ENCODE peak calls at places on chromosomes 16 and 17, in four cellular contexts. N is tibial nerve, X is spleen, B is H54. A is an unnamed sample.
A peak's percentile ranks its signal among the peaks of the same experiment; 100 is the strongest.

GRCh38 chr17:8060274-8060673 is 21.4 kb downstream of the ALOX15B start:
- DNase-seq in N (peak; percentile 89), B (no peak), X (peak; percentile 51), A (no peak)

GRCh38 chr17:33908363-33909064 is 346.6 kb upstream of the CCL2 start:
- DNase-seq in X (no peak), N (no peak), B (no peak), A (no peak)

GRCh38 chr16:48003226-48003907 is 152.4 kb downstream of the ABCC12 start:
- DNase-seq in B (no peak), N (peak; percentile 22), X (no peak), A (no peak)

GRCh38 chr17:6047966-6048365 is 22.2 kb upstream of the WSCD1 start:
- DNase-seq in X (no peak), N (no peak), B (no peak), A (no peak)

GRCh38 chr16:53087101-53087500 is 32.3 kb downstream of the CHD9 start:
- DNase-seq in B (no peak), X (no peak), N (no peak), A (no peak)

GRCh38 chr17:64223283-64223682 is 39.8 kb downstream of the TEX2 start:
- DNase-seq in B (no peak), N (no peak), X (no peak), A (no peak)

GRCh38 chr16:31360296-31360695 is 5.3 kb downstream of the ITGAX start:
- DNase-seq in N (no peak), X (peak; percentile 55), B (no peak), A (no peak)

GRCh38 chr17:17684901-17685774 is 3.9 kb downstream of the RAI1 start:
- DNase-seq in N (no peak), B (no peak), X (no peak), A (no peak)

GRCh38 chr16:12459401-12459791 is 344.3 kb downstream of the CPPED1 start:
- DNase-seq in B (no peak), X (peak; percentile 83), N (no peak), A (no peak)

GRCh38 chr16:78256686-78257375 is 157.4 kb downstream of the WWOX start:
- DNase-seq in B (no peak), N (no peak), X (no peak), A (no peak)

GRCh38 chr17:81176656-81177055 is 10.6 kb upstream of the AATK start:
- DNase-seq in B (no peak), N (no peak), X (no peak), A (no peak)

GRCh38 chr17:29640413-29640812 is 17.7 kb upstream of the CORO6 start:
- DNase-seq in N (no peak), B (no peak), X (no peak), A (no peak)

GRCh38 chr16:19704321-19705130 is 13.5 kb downstream of the KNOP1 start:
- DNase-seq in N (peak; percentile 66), X (peak; percentile 9), B (no peak), A (no peak)

GRCh38 chr16:50367777-50368409 is 895 bp downstream of the BRD7 start:
- DNase-seq in X (no peak), B (no peak), N (no peak), A (no peak)

GRCh38 chr16:49641250-49641649 is 214.7 kb downstream of the ZNF423 start:
- DNase-seq in N (no peak), X (peak; percentile 33), B (no peak), A (no peak)

GRCh38 chr16:29857133-29857760 is 5.8 kb downstream of the CDIPT start:
- DNase-seq in X (no peak), N (no peak), B (no peak), A (no peak)

GRCh38 chr17:4553669-4554068 is 1.5 kb downstream of the MYBBP1A start:
- DNase-seq in X (peak; percentile 64), N (no peak), B (no peak), A (no peak)

GRCh38 chr17:14303343-14304221 is 2.7 kb downstream of the HS3ST3B1 start:
- DNase-seq in B (no peak), X (peak; percentile 81), N (no peak), A (no peak)

GRCh38 chr17:69581061-69581955 is 166.8 kb downstream of the MAP2K6 start:
- DNase-seq in N (no peak), B (no peak), X (no peak), A (peak; percentile 11)

GRCh38 chr17:82105882-82106696 is 8.1 kb upstream of the FASN start:
- DNase-seq in N (no peak), X (peak; percentile 91), B (peak; percentile 65), A (peak; percentile 94)

GRCh38 chr16:3655030-3655790 is 719 bp downstream of the DNASE1 start:
- DNase-seq in X (peak; percentile 57), N (no peak), B (no peak), A (no peak)

GRCh38 chr17:10170233-10170632 is 28.2 kb downstream of the GAS7 start:
- DNase-seq in N (no peak), X (no peak), B (no peak), A (no peak)

GRCh38 chr17:30092886-30093285 is 23.7 kb upstream of the NSRP1 start:
- DNase-seq in X (no peak), N (no peak), B (no peak), A (no peak)

GRCh38 chr17:63911041-63911635 is at the start of gene CSHL1:
- DNase-seq in N (no peak), X (no peak), B (no peak), A (no peak)

GRCh38 chr17:47649153-47649971 is at the start of gene KPNB1:
- DNase-seq in X (peak; percentile 99), B (peak; percentile 95), N (peak; percentile 98), A (peak; percentile 85)
- TF ChIP-seq POLR2A in X (no peak), B (peak; percentile 64), N (peak; percentile 13), A (peak; percentile 90)

GRCh38 chr17:78128616-78129384 is at the start of gene TMC6:
- DNase-seq in N (no peak), X (peak; percentile 94), B (peak; percentile 78), A (peak; percentile 81)
- TF ChIP-seq POLR2A in N (no peak), X (no peak), B (no peak), A (no peak)

GRCh38 chr16:69330286-69331109 is at the start of gene PDF:
- DNase-seq in N (peak; percentile 87), X (peak; percentile 98), B (peak; percentile 96), A (peak; percentile 94)
- TF ChIP-seq POLR2A in N (peak; percentile 50), X (no peak), B (peak; percentile 77), A (peak; percentile 75)

GRCh38 chr16:84277244-84277823 is 17.3 kb upstream of the WFDC1 start:
- DNase-seq in X (peak; percentile 92), N (peak; percentile 78), B (peak; percentile 40), A (peak; percentile 40)
- TF ChIP-seq POLR2A in X (no peak), N (no peak), B (no peak), A (no peak)

GRCh38 chr17:76384222-76384986 is at the start of gene SPHK1:
- DNase-seq in N (peak; percentile 26), B (peak; percentile 87), X (peak; percentile 94), A (peak; percentile 91)
- TF ChIP-seq POLR2A in N (peak; percentile 40), B (peak; percentile 43), X (no peak), A (no peak)